ENCODE peak calls at places on chromosome 10, in six cellular contexts. E is K562, I is GM12878, K is H1, T is GM12891, F is HepG2. W is an unnamed sample.
A peak's percentile ranks its signal among the peaks of the same experiment; 100 is the strongest.

GRCh38 chr10:6267941-6268340 is 65.2 kb downstream of the PFKFB3 start:
- DNase-seq in T (no peak), K (no peak), F (no peak), E (no peak), I (no peak), W (no peak)

GRCh38 chr10:91208645-91209044 is 11.8 kb upstream of the PCGF5 start:
- DNase-seq in E (no peak), K (no peak), F (no peak), I (no peak), T (no peak), W (no peak)

GRCh38 chr10:29689001-29689400 is 54.2 kb upstream of the SVIL start:
- DNase-seq in K (no peak), I (no peak), F (peak; percentile 21), E (no peak), T (no peak), W (no peak)

GRCh38 chr10:19488592-19489280 is 327.5 kb upstream of the PLXDC2 start:
- DNase-seq in T (no peak), E (no peak), I (no peak), K (peak; percentile 90), F (peak; percentile 5), W (no peak)

GRCh38 chr10:110746254-110746826 is 102.2 kb downstream of the RBM20 start:
- DNase-seq in T (no peak), I (no peak), K (peak; percentile 72), E (peak; percentile 50), F (peak; percentile 56), W (no peak)

GRCh38 chr10:117967149-117967548 is 79.6 kb downstream of the RAB11FIP2 start:
- DNase-seq in E (no peak), I (no peak), F (no peak), K (no peak), T (no peak), W (no peak)

GRCh38 chr10:71921319-71922027 is 42.7 kb upstream of the CHST3 start:
- DNase-seq in T (no peak), E (peak; percentile 17), K (no peak), I (no peak), F (no peak), W (no peak)

GRCh38 chr10:119608316-119609155 is 11.8 kb upstream of the TIAL1 start:
- DNase-seq in E (no peak), T (no peak), F (peak; percentile 36), K (peak; percentile 64), I (no peak), W (no peak)

GRCh38 chr10:71620642-71621041 is 98.9 kb downstream of the C10orf105 start:
- DNase-seq in E (no peak), I (no peak), T (no peak), F (no peak), K (no peak), W (no peak)

DNA sequence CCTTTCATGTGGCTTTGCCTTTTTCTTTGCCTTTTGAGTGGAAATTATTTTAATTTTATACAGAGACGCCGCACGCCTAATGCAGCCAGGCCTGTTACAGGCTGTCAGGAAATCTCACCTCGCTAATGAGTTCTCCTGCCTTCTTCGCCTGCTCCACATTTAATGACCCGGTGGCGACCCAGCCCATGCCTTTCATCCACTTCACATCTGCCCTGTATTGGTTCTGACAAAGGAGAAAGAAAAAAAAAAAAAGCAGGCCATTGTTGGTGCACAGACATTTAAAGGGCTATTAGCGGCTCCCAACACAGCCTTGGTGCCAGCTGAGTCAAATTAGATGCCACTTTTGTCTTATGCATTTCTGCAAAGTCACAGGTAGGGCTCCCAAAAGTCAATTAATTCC is 43.4 kb downstream of the NRAP start:
- DNase-seq in K (no peak), T (no peak), F (no peak), E (no peak), I (no peak), W (no peak)
- TF ChIP-seq POLR2A in K (no peak), T (no peak), F (no peak), E (no peak), I (no peak), W (no peak)

GRCh38 chr10:16594106-16594505 is 72.4 kb upstream of the C1QL3 start:
- DNase-seq in E (no peak), I (no peak), K (no peak), F (no peak), T (no peak), W (no peak)

GRCh38 chr10:16586358-16587138 is 64.9 kb upstream of the C1QL3 start:
- DNase-seq in T (no peak), K (no peak), F (no peak), I (peak; percentile 54), E (no peak), W (no peak)

GRCh38 chr10:16597656-16598055 is 76.0 kb upstream of the C1QL3 start:
- DNase-seq in T (no peak), E (peak; percentile 34), F (no peak), K (no peak), I (no peak), W (no peak)

GRCh38 chr10:16592327-16592854 is 70.7 kb upstream of the C1QL3 start:
- DNase-seq in F (no peak), T (no peak), E (no peak), K (no peak), I (no peak), W (no peak)
- TF ChIP-seq TAF1 in F (no peak), T (no peak), E (no peak), K (no peak), I (no peak), W (no peak)

DNA sequence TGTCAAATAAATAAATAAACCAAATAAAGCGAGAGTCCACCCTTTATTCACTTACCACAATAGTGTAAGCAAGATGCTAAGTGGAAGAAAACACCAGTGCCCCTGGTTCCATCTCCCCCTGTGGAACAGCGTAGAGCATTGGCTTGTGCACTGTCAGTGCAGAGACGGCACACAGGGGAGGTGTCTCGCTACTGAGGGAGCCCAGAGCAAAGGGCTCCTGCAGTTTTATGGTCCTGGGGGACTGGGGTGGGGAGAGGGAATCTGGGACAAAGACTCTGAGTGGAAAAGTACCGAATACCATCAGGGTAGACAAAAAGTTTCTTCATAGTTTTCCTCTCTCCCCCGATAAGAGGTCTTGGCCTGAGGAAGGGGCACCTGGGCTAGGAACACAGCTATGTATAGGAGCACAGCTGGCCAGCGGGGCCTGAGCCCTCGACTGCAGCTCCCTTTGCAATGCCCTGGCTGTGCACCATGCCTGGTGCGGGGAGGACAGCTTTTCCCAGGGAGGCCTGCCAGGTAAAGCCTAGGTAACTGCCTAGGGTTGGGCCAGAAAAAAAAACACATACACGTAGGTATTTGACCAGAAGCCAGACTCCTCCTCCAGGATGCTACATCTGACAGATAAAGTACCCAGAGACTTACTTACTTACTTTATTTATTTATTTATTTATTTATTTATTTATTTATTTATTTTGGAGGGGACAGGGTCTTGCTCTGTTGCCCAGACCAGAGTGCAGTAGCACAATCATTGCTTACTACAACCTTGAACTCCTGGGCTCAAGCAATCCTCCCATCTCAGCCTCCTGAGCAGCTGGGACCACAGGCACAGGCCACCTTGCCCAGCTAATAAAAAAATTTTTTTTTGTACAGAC is 88.8 kb upstream of the KIF5B start:
- DNase-seq in I (no peak), T (no peak), K (no peak), F (no peak), E (no peak), W (no peak)
- TF ChIP-seq POLR2A in I (no peak), T (no peak), K (no peak), F (no peak), E (no peak), W (no peak)

GRCh38 chr10:97332586-97333350 is 1.8 kb downstream of the FRAT2 start:
- DNase-seq in T (no peak), K (no peak), I (no peak), E (peak; percentile 43), F (peak; percentile 77), W (no peak)

GRCh38 chr10:97327348-97328294 is 6.9 kb downstream of the FRAT2 start:
- DNase-seq in E (no peak), I (no peak), F (peak; percentile 96), K (no peak), T (no peak), W (no peak)

GRCh38 chr10:97331304-97331703 is 3.2 kb downstream of the FRAT2 start:
- DNase-seq in T (no peak), E (no peak), I (no peak), F (no peak), K (no peak), W (no peak)

GRCh38 chr10:97325754-97326153 is 6.7 kb downstream of the FRAT1 start:
- DNase-seq in T (no peak), I (no peak), E (no peak), K (no peak), F (no peak), W (no peak)

GRCh38 chr10:97328646-97329453 is 5.7 kb downstream of the FRAT2 start:
- DNase-seq in I (no peak), K (no peak), F (peak; percentile 90), E (no peak), T (no peak), W (no peak)
- TF ChIP-seq TAF1 in I (no peak), K (no peak), F (no peak), E (no peak), T (no peak), W (no peak)

DNA sequence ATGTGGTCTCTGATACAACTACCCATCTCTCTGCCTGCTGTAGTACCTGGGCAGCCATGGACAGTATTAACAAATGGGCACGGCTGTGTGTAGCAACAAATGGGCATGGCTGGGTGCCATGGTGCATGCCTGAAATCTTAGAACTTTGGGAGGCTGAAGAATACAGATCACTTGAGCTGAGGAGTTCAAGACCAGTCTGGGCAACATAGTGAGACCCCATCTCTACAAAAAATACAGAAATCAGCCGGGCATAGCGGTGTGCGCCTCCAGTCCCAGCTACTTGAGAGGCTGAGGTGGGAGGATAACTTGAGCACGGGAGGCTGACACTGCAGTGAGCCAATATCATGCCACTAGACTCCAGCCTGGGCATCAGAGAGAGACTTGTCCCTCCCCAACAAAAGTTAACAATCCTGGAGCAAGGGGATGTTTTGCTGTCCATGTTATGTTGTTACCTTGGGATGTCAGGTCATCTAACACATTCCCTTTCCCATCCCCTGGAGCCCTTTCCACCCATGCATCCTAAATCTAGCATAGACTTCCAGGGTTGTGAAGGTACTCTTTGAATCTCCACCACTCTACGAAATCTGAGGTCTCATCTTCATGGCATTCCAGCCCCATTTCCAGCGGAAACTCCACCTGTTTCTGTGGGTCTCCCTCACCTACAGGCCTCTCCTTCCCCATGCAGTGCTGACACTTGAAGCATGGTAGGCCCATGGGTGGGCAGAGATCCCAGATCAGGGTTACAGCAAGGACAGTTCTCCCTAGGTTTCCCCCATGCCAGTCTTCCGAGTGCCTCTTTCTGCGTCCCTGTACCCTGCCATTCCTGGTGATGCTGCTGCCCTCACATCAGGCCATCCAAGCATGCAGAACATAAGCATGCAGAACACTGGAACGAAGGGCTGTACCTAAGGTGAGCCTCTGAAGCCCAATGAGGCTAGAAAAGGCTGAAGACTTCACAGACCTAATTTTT is 13.1 kb downstream of the FXYD4 start:
- DNase-seq in I (no peak), T (no peak), K (no peak), E (no peak), F (no peak), W (no peak)
- TF ChIP-seq POLR2A in I (peak; percentile 47), T (peak; percentile 64), K (peak; percentile 70), E (peak; percentile 95), F (no peak), W (peak; percentile 78)

GRCh38 chr10:92839191-92840085 is 8.9 kb upstream of the EXOC6 start:
- DNase-seq in K (peak; percentile 95), I (no peak), T (peak; percentile 23), E (peak; percentile 66), F (peak; percentile 34), W (no peak)
- TF ChIP-seq TAF1 in K (no peak), I (no peak), T (no peak), E (peak; percentile 16), F (no peak), W (no peak)

DNA sequence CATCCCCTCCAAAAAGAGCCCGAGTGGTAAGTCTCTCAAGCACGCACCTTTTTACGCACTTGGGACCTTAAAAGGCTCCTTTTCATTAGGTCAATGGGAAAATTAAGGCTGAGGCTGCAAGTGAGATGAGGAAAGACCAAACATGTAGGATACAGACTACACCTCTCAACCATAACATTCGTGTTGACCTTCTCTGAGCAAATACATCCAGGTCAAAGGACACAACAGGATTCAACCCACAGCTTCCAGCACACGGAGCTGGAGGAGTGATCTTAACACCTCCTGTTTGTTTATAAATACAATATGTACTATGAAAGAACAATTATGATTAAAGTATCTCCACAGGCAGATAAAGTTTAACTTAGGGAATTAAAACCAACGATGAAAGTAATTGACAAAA is 9.7 kb downstream of the SFMBT2 start:
- DNase-seq in F (no peak), E (no peak), T (no peak), I (no peak), K (no peak), W (no peak)
- TF ChIP-seq POLR2A in F (no peak), E (no peak), T (no peak), I (no peak), K (no peak), W (no peak)